ENCODE peak calls at places on chromosomes 16 and 17, in ten cellular contexts. K, H, F, M, V, W, Z, U, Q and E are unnamed samples. For H3K27me3, the result is how much of the 10 kb centered on the place peaks cover.

GRCh38 chr17:2792541-2793169 is 3.6 kb upstream of the RAP1GAP2 start:
- DNase-seq in K (no peak), H (no peak), F (no peak), M (no peak), V (no peak), W (no peak), Z (no peak), U (no peak), Q (no peak), E (peak)

GRCh38 chr17:47717845-47718621 is 15.0 kb upstream of the TBX21 start:
- DNase-seq in K (no peak), H (no peak), F (no peak), M (no peak), V (no peak), W (no peak), Z (no peak), U (no peak), Q (no peak), E (no peak)

GRCh38 chr17:44359001-44359400 is 4.7 kb downstream of the FAM171A2 start:
- DNase-seq in K (no peak), H (no peak), F (no peak), M (no peak), V (no peak), W (no peak), Z (no peak), U (no peak), Q (no peak), E (no peak)

GRCh38 chr17:31444026-31444425 is 52.6 kb downstream of the RAB11FIP4 start:
- DNase-seq in K (no peak), H (no peak), F (no peak), M (no peak), V (no peak), W (no peak), Z (no peak), U (no peak), Q (no peak), E (no peak)

GRCh38 chr17:5286846-5287245 is 4.8 kb downstream of the RABEP1 start:
- DNase-seq in K (no peak), H (no peak), F (no peak), M (no peak), V (no peak), W (no peak), Z (no peak), U (no peak), Q (no peak), E (no peak)

GRCh38 chr17:4691686-4692085 is 12.3 kb downstream of the PELP1 start:
- DNase-seq in K (no peak), H (no peak), F (no peak), M (peak), V (no peak), W (no peak), Z (no peak), U (no peak), Q (no peak), E (no peak)

GRCh38 chr17:17696871-17697633 is 15.8 kb downstream of the RAI1 start:
- DNase-seq in K (no peak), H (no peak), F (no peak), M (no peak), V (no peak), W (peak), Z (no peak), U (no peak), Q (no peak), E (no peak)

GRCh38 chr17:47733047-47733413 is at the start of gene TBX21:
- DNase-seq in K (no peak), H (peak), F (peak), M (peak), V (no peak), W (peak), Z (no peak), U (peak), Q (peak), E (peak)

GRCh38 chr17:17868637-17869522 is 32.1 kb upstream of the SREBF1 start:
- DNase-seq in K (no peak), H (no peak), F (no peak), M (no peak), V (no peak), W (no peak), Z (no peak), U (no peak), Q (no peak), E (peak)

GRCh38 chr17:68290268-68290954 is 516 bp downstream of the SLC16A6 start:
- DNase-seq in K (no peak), H (peak), F (no peak), M (peak), V (no peak), W (peak), Z (no peak), U (peak), Q (no peak), E (peak)
- H3K4me3 ChIP-seq in K (peak), H (peak), F (peak), M (peak), V (peak), W (no peak), Z (peak), U (peak), Q (peak), E (peak)

GRCh38 chr16:86495357-86495701 is 15.0 kb upstream of the FOXF1 start:
- DNase-seq in K (no peak), H (no peak), F (no peak), M (no peak), V (no peak), W (no peak), Z (no peak), U (no peak), Q (no peak), E (no peak)
- H3K27me3 ChIP-seq in K (under half), H (half or more), F (under half), M (under half), V (under half), W (under half), Z (half or more), U (under half), Q (half or more), E (half or more)

GRCh38 chr16:68448360-68448970 is at the start of gene SMPD3:
- DNase-seq in K (peak), H (peak), F (peak), M (peak), V (peak), W (peak), Z (peak), U (peak), Q (peak), E (peak)

GRCh38 chr16:68446941-68447675 is 1.2 kb downstream of the SMPD3 start:
- DNase-seq in K (no peak), H (peak), F (no peak), M (no peak), V (no peak), W (no peak), Z (no peak), U (no peak), Q (no peak), E (peak)

GRCh38 chr16:68447721-68448359 is 468 bp downstream of the SMPD3 start:
- DNase-seq in K (no peak), H (no peak), F (no peak), M (peak), V (no peak), W (no peak), Z (no peak), U (no peak), Q (peak), E (peak)

GRCh38 chr16:68445458-68445857 is 2.9 kb downstream of the SMPD3 start:
- DNase-seq in K (no peak), H (peak), F (peak), M (peak), V (no peak), W (peak), Z (no peak), U (no peak), Q (peak), E (peak)

GRCh38 chr16:68444058-68444657 is 4.2 kb downstream of the SMPD3 start:
- DNase-seq in K (no peak), H (peak), F (no peak), M (peak), V (no peak), W (peak), Z (no peak), U (no peak), Q (peak), E (peak)
- H3K4me3 ChIP-seq in K (no peak), H (no peak), F (no peak), M (no peak), V (no peak), W (no peak), Z (no peak), U (no peak), Q (no peak), E (no peak)

GRCh38 chr17:34578656-34579016 is 746 bp upstream of the TMEM132E start:
- DNase-seq in K (no peak), H (no peak), F (no peak), M (no peak), V (no peak), W (no peak), Z (no peak), U (no peak), Q (no peak), E (no peak)
- H3K27me3 ChIP-seq in K (under half), H (half or more), F (under half), M (under half), V (half or more), W (under half), Z (under half), U (under half), Q (half or more), E (half or more)